ENCODE peak calls at places on chromosomes 13 and 19, in six cellular contexts. T, J, P, D, I and C are unnamed samples.
A peak's percentile ranks its signal among the peaks of the same experiment; 100 is the strongest.

GRCh38 chr13:65656740-65657329 is 1573.3 kb downstream of the PCDH9 start:
- DNase-seq in T (no peak), J (peak; percentile 40), P (no peak), D (no peak), I (no peak), C (no peak)

GRCh38 chr19:17294051-17294891 is 9.0 kb downstream of the ABHD8 start:
- DNase-seq in T (no peak), J (no peak), P (peak; percentile 38), D (peak; percentile 57), I (no peak), C (peak; percentile 36)

GRCh38 chr19:19185853-19186728 is 5.9 kb downstream of the BORCS8 start:
- DNase-seq in T (no peak), J (no peak), P (peak; percentile 61), D (no peak), I (peak; percentile 37), C (no peak)

GRCh38 chr19:52231154-52231565 is 38.2 kb upstream of the ZNF766 start:
- DNase-seq in T (no peak), J (no peak), P (no peak), D (no peak), I (no peak), C (no peak)

GRCh38 chr19:28920269-28921066 is 292.5 kb downstream of the UQCRFS1 start:
- DNase-seq in T (no peak), J (no peak), P (no peak), D (no peak), I (no peak), C (no peak)

GRCh38 chr13:100128373-100128772 is 39.5 kb downstream of the PCCA start:
- DNase-seq in T (no peak), J (peak; percentile 78), P (no peak), D (no peak), I (no peak), C (no peak)

GRCh38 chr19:37692956-37693660 is 26.5 kb downstream of the ZNF607 start:
- DNase-seq in T (no peak), J (no peak), P (no peak), D (no peak), I (no peak), C (no peak)

GRCh38 chr13:92224825-92225224 is 826.4 kb downstream of the GPC5 start:
- DNase-seq in T (no peak), J (no peak), P (no peak), D (no peak), I (no peak), C (no peak)

GRCh38 chr13:32334676-32335075 is 19.4 kb downstream of the BRCA2 start:
- DNase-seq in T (no peak), J (no peak), P (no peak), D (no peak), I (no peak), C (no peak)

GRCh38 chr19:49546825-49547565 is 19.2 kb downstream of the RCN3 start:
- DNase-seq in T (peak; percentile 86), J (peak; percentile 85), P (peak; percentile 59), D (peak; percentile 74), I (peak; percentile 74), C (no peak)

GRCh38 chr13:110209950-110210603 is 96.9 kb downstream of the COL4A1 start:
- DNase-seq in T (no peak), J (no peak), P (no peak), D (no peak), I (no peak), C (no peak)

GRCh38 chr19:581399-582111 is 8.1 kb upstream of the HCN2 start:
- DNase-seq in T (no peak), J (no peak), P (no peak), D (no peak), I (no peak), C (no peak)

GRCh38 chr13:20160346-20161274 is at the start of gene GJA3:
- DNase-seq in T (no peak), J (no peak), P (peak; percentile 35), D (no peak), I (no peak), C (peak; percentile 54)

GRCh38 chr19:45638930-45639729 is at the start of gene EML2:
- DNase-seq in T (peak; percentile 72), J (peak; percentile 28), P (peak; percentile 47), D (no peak), I (peak; percentile 71), C (peak; percentile 67)
- TF ChIP-seq CTCF in T (no peak), J (peak; percentile 34), P (peak; percentile 32), D (no peak), I (no peak), C (no peak)

GRCh38 chr13:105991622-105992254 is 543.7 kb downstream of the EFNB2 start:
- DNase-seq in T (no peak), J (peak; percentile 78), P (no peak), D (no peak), I (peak; percentile 61), C (no peak)
- TF ChIP-seq CTCF in T (no peak), J (no peak), P (no peak), D (no peak), I (no peak), C (no peak)

GRCh38 chr19:2253106-2254051 is 2.8 kb downstream of the JSRP1 start:
- DNase-seq in T (no peak), J (no peak), P (peak; percentile 60), D (no peak), I (no peak), C (peak; percentile 59)

GRCh38 chr19:2252481-2253105 is 3.5 kb downstream of the AMH start:
- DNase-seq in T (no peak), J (no peak), P (no peak), D (no peak), I (no peak), C (no peak)

GRCh38 chr19:2255112-2255845 is 938 bp downstream of the JSRP1 start:
- DNase-seq in T (no peak), J (no peak), P (no peak), D (no peak), I (no peak), C (no peak)

GRCh38 chr19:2255982-2256685 is at the start of gene JSRP1:
- DNase-seq in T (no peak), J (no peak), P (no peak), D (no peak), I (no peak), C (no peak)

DNA sequence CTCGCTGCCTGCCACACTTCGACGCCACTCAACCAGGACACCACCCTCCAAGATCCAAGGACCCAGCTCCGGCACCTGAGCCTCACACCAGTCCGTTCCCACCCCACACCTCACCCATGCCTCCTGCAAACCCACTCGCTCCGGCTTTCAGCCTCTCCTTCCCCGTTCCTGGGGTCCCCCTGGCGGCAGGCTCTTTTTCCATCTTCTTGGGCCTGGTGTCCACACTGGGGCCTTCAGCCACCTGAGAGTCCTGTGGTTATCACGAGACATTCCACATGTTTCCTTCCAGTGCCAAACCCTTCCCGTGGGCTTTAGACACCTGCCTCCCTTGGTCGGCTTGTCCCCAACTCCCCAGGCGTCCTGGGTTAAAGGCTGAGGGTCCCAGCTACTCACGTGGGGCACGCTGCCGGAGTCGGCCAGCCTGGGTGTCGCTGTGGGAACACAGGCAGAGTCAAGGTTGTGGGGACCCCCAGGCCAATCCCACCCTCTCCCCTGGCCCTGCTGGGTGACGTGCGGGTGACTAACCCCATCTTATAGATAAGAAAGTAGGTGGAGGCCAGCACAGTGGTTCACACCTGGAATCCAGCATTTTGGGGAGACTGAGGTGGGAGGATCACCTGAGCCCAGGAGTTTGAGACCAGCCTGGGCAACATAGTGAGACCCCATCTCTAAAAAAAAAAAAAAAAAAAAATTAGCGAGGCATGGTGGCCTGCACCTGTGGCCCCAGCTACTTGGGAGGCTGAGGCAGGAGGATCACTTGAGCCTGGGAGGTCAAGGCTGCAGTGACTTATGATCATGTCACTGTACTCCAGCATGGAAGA is 2.0 kb downstream of the JSRP1 start:
- DNase-seq in T (no peak), J (no peak), P (no peak), D (no peak), I (no peak), C (no peak)
- TF ChIP-seq CTCF in T (no peak), J (peak; percentile 68), P (no peak), D (no peak), I (no peak), C (no peak)

GRCh38 chr19:16023558-16023915 is 52.8 kb upstream of the TPM4 start:
- DNase-seq in T (no peak), J (no peak), P (no peak), D (no peak), I (no peak), C (no peak)

GRCh38 chr19:16026756-16027155 is 49.5 kb upstream of the TPM4 start:
- DNase-seq in T (no peak), J (no peak), P (no peak), D (no peak), I (no peak), C (no peak)

GRCh38 chr19:16024266-16025107 is 51.8 kb upstream of the TPM4 start:
- DNase-seq in T (no peak), J (no peak), P (no peak), D (no peak), I (no peak), C (no peak)

GRCh38 chr19:16026131-16026530 is 50.2 kb upstream of the TPM4 start:
- DNase-seq in T (no peak), J (no peak), P (no peak), D (no peak), I (no peak), C (no peak)

DNA sequence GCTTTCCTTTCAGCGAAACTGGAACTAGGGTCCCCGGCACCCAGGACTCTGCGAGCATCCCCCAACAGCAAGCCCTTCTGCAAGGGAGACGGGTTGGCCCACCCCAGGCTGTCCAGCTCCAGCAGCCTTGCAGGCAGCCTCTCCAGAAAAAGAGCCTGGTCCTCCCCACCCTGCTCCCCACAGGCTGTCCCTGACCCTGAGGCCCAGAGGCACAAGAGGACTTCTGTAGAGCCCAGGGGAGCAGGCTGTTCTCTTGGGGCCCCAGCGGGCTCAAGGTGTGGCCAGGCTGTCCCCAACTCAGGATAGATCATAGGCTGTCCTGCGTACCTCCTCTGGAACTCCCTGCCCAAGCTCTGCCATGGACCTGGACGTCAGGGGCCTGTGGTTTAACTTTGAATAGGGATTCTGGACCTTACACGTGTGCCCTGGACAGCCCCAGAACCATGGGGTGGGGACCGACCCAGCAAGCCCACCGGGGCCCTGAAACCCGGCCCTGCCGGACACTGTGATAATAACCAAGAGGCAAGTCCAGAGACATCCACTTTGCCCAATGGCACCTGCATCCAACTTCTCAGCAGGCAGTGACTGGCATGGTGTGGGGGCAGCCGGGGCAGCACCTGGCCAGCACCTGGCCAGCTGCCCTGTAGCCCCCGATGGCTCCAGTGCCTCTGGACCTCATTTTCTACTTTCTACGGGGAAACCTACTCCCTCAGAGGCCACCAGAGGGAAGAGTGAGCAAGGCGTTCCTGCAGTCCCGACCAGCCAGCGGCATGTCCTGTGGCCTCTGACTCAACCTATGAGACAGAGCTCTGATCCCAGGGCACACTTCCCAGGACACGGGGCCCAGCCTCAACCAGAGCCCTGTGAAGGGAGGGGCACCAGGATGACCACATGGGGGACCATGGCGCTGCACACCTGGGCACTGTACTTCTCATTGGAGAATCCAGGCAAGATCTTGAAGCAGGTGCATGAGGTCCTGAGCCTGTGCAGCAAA is 50.9 kb upstream of the TPM4 start:
- DNase-seq in T (peak; percentile 62), J (peak; percentile 39), P (no peak), D (no peak), I (peak; percentile 54), C (no peak)
- TF ChIP-seq CTCF in T (no peak), J (peak; percentile 64), P (no peak), D (no peak), I (peak; percentile 31), C (no peak)